ENCODE peak calls at places on chromosome 14, in six cellular contexts. G is neuronal stem cell, O is mesenchymal stem cell, D is IMR-90, B is H1, Y is trophoblast cell. U is an unnamed sample. For H3K4me1, the result is how much of the 10 kb centered on the place peaks cover.

GRCh38 chr14:68232643-68233055 is 413.1 kb downstream of the RAD51B start:
- DNase-seq in G (no peak), O (peak), D (peak), B (no peak), Y (peak), U (no peak)

GRCh38 chr14:62645649-62646048 is 399.6 kb downstream of the KCNH5 start:
- DNase-seq in G (no peak), O (peak), D (peak), B (no peak), Y (no peak), U (no peak)

GRCh38 chr14:55457496-55457895 is 17.1 kb upstream of the TBPL2 start:
- DNase-seq in G (no peak), O (no peak), D (no peak), B (no peak), Y (no peak), U (no peak)

GRCh38 chr14:104968541-104969401 is 9.4 kb downstream of the AHNAK2 start:
- DNase-seq in G (no peak), O (peak), D (no peak), B (no peak), Y (peak), U (peak)

GRCh38 chr14:101835166-101835557 is 73.7 kb downstream of the PPP2R5C start:
- DNase-seq in G (no peak), O (no peak), D (peak), B (no peak), Y (no peak), U (no peak)

GRCh38 chr14:104138098-104138890 is at the start of gene KIF26A:
- DNase-seq in G (peak), O (peak), D (no peak), B (peak), Y (peak), U (peak)

GRCh38 chr14:89206426-89206825 is 210.6 kb downstream of the FOXN3 start:
- DNase-seq in G (no peak), O (no peak), D (no peak), B (no peak), Y (no peak), U (no peak)

GRCh38 chr14:44609201-44609600 is 102.1 kb upstream of the FSCB start:
- DNase-seq in G (no peak), O (no peak), D (no peak), B (no peak), Y (no peak), U (no peak)

GRCh38 chr14:102922490-102923200 is at the start of gene AMN:
- DNase-seq in G (no peak), O (no peak), D (no peak), B (peak), Y (peak), U (peak)

GRCh38 chr14:93065272-93065730 is 50.4 kb downstream of the ITPK1 start:
- DNase-seq in G (no peak), O (no peak), D (no peak), B (no peak), Y (peak), U (no peak)
- H3K4me1 ChIP-seq in G (under half), O (under half), D (under half), B (under half), Y (under half), U (under half)

DNA sequence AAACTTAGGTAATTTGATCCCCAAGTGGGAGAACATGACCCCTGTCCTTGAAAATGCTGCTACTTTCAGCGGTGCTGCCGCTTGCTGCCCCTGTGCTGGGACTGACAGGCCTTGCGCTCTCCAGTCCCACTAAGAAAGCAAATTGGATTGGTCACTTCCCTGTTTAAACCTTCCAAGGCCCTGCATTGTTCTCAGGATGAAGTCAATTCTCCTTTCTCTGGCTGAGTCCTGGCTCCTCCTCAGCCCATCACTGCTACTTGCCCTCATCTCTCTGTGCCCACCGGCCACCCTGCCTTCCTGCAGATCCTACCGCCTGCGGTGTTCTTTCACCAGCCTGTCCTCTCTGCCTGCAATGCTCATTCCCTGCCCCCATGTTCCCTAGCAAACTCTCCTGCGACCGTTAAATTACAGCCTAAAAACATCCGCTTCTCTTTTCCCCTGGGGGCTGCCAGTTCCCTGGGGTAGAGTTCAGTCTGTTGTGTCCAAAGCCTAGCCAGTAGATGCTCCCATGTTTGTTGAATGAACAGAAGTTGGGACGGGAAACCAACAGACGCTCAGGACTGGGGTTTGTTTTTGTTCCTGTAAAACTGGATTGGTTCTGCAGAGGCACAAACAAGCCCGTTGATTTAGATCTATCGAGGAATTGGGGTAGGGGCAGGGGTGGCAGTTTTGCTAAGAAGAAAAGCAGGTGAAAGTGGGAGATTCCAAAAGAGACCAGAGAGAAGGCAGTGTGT is 127.3 kb upstream of the HIF1A start:
- DNase-seq in G (peak), O (peak), D (no peak), B (peak), Y (no peak), U (peak)
- H2AFZ ChIP-seq in G (peak), O (peak), D (peak), B (peak), Y (peak), U (peak)

GRCh38 chr14:74414793-74415437 is 11.1 kb downstream of the SYNDIG1L start:
- DNase-seq in G (no peak), O (no peak), D (no peak), B (no peak), Y (no peak), U (peak)

GRCh38 chr14:74418031-74418430 is 8.0 kb downstream of the SYNDIG1L start:
- DNase-seq in G (no peak), O (no peak), D (no peak), B (no peak), Y (no peak), U (no peak)

GRCh38 chr14:74417611-74418010 is 8.4 kb downstream of the SYNDIG1L start:
- DNase-seq in G (no peak), O (no peak), D (no peak), B (no peak), Y (no peak), U (no peak)

GRCh38 chr14:74419086-74419485 is 6.9 kb downstream of the SYNDIG1L start:
- DNase-seq in G (no peak), O (no peak), D (no peak), B (no peak), Y (no peak), U (no peak)

DNA sequence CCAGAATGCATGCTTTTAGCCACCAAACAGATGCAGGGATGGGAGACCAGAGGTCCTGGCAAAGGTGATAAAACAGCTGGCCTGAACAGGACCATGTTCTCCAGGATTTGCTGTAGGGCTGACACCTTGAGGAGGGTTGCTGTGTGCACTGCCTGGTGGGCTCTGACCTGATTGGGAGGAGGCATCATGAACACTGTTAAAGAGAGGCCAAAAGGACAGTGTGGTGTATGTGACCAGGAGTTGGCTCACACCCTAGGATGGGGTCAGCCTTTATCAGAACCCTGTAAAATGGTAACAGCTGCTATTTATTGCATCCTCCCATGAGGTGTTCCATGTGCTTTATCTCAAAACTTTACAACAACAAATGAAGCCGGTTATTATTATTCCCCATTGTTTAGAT is 8.8 kb downstream of the SYNDIG1L start:
- DNase-seq in G (no peak), O (no peak), D (no peak), B (no peak), Y (no peak), U (no peak)
- H4K91ac ChIP-seq in G (no peak), O (no peak), D (no peak), B (no peak), Y (no peak), U (no peak)

DNA sequence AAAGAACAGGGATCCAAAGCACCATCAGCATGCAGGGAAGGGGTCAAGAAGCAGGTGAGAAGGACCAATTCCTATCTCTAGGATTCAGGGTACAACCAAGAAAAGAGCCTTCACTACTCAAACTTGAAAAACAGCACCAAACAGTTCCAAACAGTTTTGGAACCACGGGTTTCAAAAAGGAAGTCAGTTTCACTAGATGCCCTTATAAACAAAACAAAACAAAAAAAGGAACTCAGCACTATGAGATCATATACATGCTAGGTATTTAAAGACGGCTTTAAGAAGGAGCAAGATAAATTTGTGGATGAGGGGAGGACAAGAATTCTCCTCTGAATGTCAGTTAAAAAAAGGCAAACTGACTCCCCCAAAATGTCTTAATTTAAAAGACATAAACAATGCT is 6.0 kb downstream of the INSM2 start:
- DNase-seq in G (no peak), O (no peak), D (no peak), B (no peak), Y (no peak), U (no peak)
- H3K4me1 ChIP-seq in G (under half), O (under half), D (under half), B (under half), Y (under half), U (under half)

DNA sequence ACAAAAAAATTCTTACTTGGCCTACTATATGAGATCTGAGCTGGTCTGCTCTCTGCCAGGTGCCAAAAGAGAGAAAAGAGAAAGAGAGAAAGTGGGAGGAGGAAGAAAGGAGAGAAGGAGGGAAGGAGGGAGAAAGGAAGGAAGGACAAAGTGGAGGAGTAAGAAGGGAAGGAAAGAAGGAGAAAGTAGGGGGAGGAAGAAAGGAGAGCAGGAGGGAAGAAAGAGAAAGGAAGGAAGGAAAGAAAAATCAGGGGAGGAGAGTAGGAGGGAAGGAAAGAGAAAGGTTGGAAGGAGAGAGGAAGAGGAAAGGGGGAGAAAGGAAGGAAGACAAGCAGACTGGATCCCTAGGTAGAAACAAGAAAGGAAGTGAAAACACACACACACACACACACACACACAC is 96.8 kb downstream of the RPS29 start:
- DNase-seq in G (no peak), O (no peak), D (no peak), B (no peak), Y (no peak), U (no peak)
- H2AFZ ChIP-seq in G (no peak), O (no peak), D (no peak), B (no peak), Y (no peak), U (no peak)

GRCh38 chr14:93317836-93318807 is 14.7 kb downstream of the BTBD7 start:
- DNase-seq in G (no peak), O (peak), D (peak), B (no peak), Y (peak), U (no peak)
- H4K91ac ChIP-seq in G (no peak), O (no peak), D (no peak), B (no peak), Y (no peak), U (no peak)

DNA sequence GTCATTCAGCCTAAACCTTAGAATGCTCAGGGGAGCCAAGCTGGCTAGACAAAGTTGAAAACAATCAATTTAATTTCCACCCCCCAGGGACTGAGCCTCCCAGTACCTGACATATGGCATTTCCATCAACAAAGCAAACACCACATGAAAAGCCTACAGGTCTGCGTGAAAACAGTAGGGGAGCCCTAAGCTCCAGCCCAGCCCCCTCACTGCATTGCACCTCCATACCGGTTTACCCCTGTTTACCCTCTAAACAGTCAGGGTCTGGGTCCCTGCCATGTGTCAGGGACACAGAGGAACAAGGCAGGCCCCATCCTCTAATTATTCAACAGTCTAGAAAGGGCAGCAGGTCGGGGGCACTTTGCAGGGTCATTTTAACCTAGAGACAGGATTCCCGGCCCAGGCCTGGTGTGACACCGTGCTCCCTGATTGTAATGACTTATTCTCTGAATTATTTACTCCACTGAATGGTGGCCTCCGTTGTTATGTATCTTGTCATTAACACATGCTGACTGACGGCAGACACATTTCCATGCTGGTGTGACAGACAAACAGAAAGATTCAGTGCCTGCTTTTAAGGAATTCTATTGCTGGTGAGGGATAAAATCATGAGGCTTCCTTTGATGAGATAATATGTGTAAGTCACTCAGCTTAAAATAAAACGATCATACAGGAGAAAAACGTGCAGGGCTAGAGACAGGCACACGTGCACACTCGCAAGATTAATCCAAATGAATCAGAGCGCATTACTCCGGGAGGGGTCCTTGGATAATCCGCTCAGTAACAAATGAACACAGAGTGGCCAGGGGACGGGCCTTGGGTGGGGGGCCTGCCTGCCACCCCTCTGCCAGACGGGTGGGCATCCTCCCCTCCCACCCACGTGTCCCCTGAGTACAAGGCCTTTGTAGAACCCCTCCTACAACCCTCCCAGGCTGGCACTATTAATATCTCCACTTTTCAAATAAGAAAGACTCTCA is 23.2 kb downstream of the CCDC88C start:
- DNase-seq in G (no peak), O (no peak), D (no peak), B (no peak), Y (no peak), U (no peak)
- H3K4me1 ChIP-seq in G (under half), O (under half), D (under half), B (under half), Y (under half), U (under half)

GRCh38 chr14:60655898-60656754 is 6.8 kb upstream of the SIX1 start:
- DNase-seq in G (peak), O (peak), D (peak), B (peak), Y (no peak), U (peak)

GRCh38 chr14:60658116-60658515 is 8.8 kb upstream of the SIX1 start:
- DNase-seq in G (no peak), O (no peak), D (no peak), B (no peak), Y (no peak), U (peak)

GRCh38 chr14:60656755-60657608 is 7.7 kb upstream of the SIX1 start:
- DNase-seq in G (peak), O (peak), D (peak), B (peak), Y (peak), U (peak)

GRCh38 chr14:60658909-60659585 is 9.8 kb upstream of the SIX1 start:
- DNase-seq in G (peak), O (no peak), D (peak), B (no peak), Y (no peak), U (no peak)

GRCh38 chr14:60657609-60657983 is 8.3 kb upstream of the SIX1 start:
- DNase-seq in G (peak), O (no peak), D (no peak), B (no peak), Y (no peak), U (peak)
- H2AFZ ChIP-seq in G (peak), O (peak), D (peak), B (peak), Y (peak), U (peak)